ENCODE peak calls at places on chromosomes 13 and 19, in four cellular contexts. S, E, I and O are unnamed samples.

GRCh38 chr19:30084390-30084819 is 142.4 kb downstream of the URI1 start:
- DNase-seq in I (no peak), S (no peak), E (no peak), O (no peak)

GRCh38 chr19:52734340-52734892 is 428 bp downstream of the ZNF611 start:
- DNase-seq in E (peak), S (no peak), I (peak), O (peak)

GRCh38 chr13:75628811-75629210 is 7.3 kb upstream of the LMO7 start:
- DNase-seq in I (no peak), S (no peak), E (no peak), O (no peak)

GRCh38 chr19:43675269-43675879 is 5.4 kb upstream of the PLAUR start:
- DNase-seq in I (peak), E (peak), S (no peak), O (peak)

GRCh38 chr19:8123683-8124082 is 25.7 kb downstream of the FBN3 start:
- DNase-seq in S (no peak), I (no peak), E (no peak), O (no peak)

GRCh38 chr13:111531505-111531904 is 211.1 kb downstream of the TEX29 start:
- DNase-seq in E (peak), S (no peak), I (peak), O (peak)

GRCh38 chr19:2248136-2249009 is 750 bp upstream of the AMH start:
- DNase-seq in E (no peak), S (no peak), I (no peak), O (no peak)

GRCh38 chr13:46345400-46345799 is 41.7 kb downstream of the RUBCNL start:
- DNase-seq in I (no peak), S (no peak), E (no peak), O (no peak)

GRCh38 chr13:98075048-98075447 is 67.8 kb upstream of the FARP1 start:
- DNase-seq in E (no peak), I (no peak), S (no peak), O (no peak)

GRCh38 chr13:50081106-50081898 is 66.1 kb downstream of the KCNRG start:
- DNase-seq in I (no peak), E (no peak), S (no peak), O (no peak)

DNA sequence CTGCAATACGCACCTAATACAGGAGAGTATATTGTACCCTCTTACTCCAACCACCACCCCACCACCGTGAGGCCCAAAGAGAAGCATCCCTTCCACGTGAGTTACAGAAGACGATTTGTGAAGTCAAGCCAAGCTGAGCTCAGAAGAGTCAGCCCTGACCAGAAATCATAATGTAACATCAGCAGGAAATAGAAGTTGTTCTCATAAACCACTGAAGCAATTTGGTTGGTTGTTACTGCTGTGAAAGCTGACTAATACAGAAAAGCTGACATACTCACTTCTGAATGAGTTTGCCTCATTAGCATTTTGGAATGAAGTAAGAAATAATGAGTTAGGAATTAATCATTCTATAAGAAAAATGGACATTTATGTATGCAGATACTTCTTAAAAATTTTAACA is 749.4 kb upstream of the SLC10A2 start:
- DNase-seq in E (peak), I (peak), S (no peak), O (no peak)
- H3K4me3 ChIP-seq in E (no peak), I (no peak), S (no peak), O (no peak)

GRCh38 chr19:12495002-12495802 is 10.6 kb upstream of the ZNF709 start:
- DNase-seq in E (peak), S (peak), I (peak), O (peak)
- TF ChIP-seq CTCF in E (peak), S (peak), I (peak), O (peak)

GRCh38 chr19:45876411-45877197 is 9.3 kb downstream of the IRF2BP1 start:
- DNase-seq in I (peak), E (no peak), S (no peak), O (peak)
- H3K4me3 ChIP-seq in I (no peak), E (peak), S (no peak), O (no peak)

GRCh38 chr13:77235456-77236022 is 91.4 kb downstream of the MYCBP2 start:
- DNase-seq in I (no peak), S (no peak), E (no peak), O (no peak)

GRCh38 chr13:77225946-77226345 is 100.9 kb downstream of the MYCBP2 start:
- DNase-seq in I (no peak), E (no peak), S (no peak), O (no peak)

GRCh38 chr13:77233159-77233558 is 93.7 kb downstream of the MYCBP2 start:
- DNase-seq in I (no peak), E (no peak), S (no peak), O (no peak)

GRCh38 chr13:77230560-77230959 is 96.3 kb downstream of the MYCBP2 start:
- DNase-seq in I (no peak), S (no peak), E (no peak), O (no peak)
- TF ChIP-seq CTCF in I (no peak), S (no peak), E (no peak), O (no peak)

GRCh38 chr13:51645154-51645650 is 60.9 kb downstream of the WDFY2 start:
- DNase-seq in E (peak), S (no peak), I (peak), O (peak)

GRCh38 chr13:51644649-51645048 is 60.4 kb downstream of the WDFY2 start:
- DNase-seq in S (no peak), E (peak), I (peak), O (peak)

GRCh38 chr13:51646041-51646670 is 61.9 kb downstream of the WDFY2 start:
- DNase-seq in E (no peak), I (no peak), S (no peak), O (no peak)

GRCh38 chr13:51643882-51644281 is 59.6 kb downstream of the WDFY2 start:
- DNase-seq in E (peak), S (peak), I (peak), O (peak)

GRCh38 chr13:51643114-51643881 is 59.0 kb downstream of the WDFY2 start:
- DNase-seq in E (peak), S (peak), I (peak), O (peak)
- H3K4me3 ChIP-seq in E (no peak), S (no peak), I (peak), O (no peak)

GRCh38 chr19:18424890-18425514 is 5.8 kb downstream of the SSBP4 start:
- DNase-seq in S (no peak), E (no peak), I (no peak), O (no peak)

GRCh38 chr19:18427080-18427751 is 8.0 kb downstream of the SSBP4 start:
- DNase-seq in I (no peak), E (no peak), S (no peak), O (no peak)

GRCh38 chr19:18426416-18426767 is 7.2 kb downstream of the SSBP4 start:
- DNase-seq in S (no peak), E (no peak), I (no peak), O (no peak)

GRCh38 chr19:18424122-18424889 is 5.1 kb downstream of the SSBP4 start:
- DNase-seq in I (no peak), S (no peak), E (no peak), O (no peak)

DNA sequence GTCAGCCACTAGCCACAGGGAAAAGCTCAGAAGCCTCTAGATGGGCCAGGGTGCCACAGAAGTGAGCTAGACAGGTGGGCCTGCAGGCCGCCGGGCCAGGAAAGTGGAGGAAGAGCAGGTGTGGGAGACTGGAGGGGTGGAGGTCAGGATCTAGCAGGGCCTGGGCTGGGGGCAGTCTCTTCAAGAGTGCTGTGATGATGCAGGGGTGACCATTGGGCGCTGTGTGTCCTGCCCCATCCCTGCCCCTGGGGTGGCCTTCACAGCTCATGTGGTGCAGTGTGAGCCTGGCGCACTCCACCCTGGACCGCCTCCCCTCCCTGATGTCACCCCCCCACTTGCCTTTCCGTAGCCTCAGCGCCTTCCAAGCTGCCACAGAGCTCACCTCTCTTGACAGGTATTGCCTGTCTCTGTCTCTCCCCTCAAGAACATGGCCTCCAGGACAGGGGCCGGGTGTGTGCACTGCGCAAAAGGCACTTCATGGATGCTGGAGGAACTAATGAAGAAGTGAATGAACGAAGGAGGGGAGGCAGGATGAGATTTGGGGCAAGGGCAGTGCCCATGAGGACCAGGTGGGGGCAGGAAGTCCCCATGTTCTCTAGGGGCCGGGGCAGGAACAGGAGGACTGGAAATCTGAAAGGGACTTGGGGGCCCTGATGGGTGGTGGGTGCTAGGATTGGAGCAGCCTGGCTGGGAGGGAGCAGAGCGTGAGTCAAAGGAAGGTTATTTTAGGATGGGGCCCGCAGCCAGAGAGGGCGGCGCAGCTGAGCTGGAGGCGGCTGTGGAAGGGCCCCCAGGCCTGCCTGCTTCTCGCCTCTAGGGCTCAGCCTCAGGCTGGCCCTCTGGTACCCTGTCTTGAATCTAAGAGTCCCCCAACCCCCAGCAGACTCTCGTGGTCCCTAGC is 6.6 kb downstream of the SSBP4 start:
- DNase-seq in S (no peak), I (peak), E (peak), O (peak)
- TF ChIP-seq CTCF in S (no peak), I (peak), E (no peak), O (peak)

DNA sequence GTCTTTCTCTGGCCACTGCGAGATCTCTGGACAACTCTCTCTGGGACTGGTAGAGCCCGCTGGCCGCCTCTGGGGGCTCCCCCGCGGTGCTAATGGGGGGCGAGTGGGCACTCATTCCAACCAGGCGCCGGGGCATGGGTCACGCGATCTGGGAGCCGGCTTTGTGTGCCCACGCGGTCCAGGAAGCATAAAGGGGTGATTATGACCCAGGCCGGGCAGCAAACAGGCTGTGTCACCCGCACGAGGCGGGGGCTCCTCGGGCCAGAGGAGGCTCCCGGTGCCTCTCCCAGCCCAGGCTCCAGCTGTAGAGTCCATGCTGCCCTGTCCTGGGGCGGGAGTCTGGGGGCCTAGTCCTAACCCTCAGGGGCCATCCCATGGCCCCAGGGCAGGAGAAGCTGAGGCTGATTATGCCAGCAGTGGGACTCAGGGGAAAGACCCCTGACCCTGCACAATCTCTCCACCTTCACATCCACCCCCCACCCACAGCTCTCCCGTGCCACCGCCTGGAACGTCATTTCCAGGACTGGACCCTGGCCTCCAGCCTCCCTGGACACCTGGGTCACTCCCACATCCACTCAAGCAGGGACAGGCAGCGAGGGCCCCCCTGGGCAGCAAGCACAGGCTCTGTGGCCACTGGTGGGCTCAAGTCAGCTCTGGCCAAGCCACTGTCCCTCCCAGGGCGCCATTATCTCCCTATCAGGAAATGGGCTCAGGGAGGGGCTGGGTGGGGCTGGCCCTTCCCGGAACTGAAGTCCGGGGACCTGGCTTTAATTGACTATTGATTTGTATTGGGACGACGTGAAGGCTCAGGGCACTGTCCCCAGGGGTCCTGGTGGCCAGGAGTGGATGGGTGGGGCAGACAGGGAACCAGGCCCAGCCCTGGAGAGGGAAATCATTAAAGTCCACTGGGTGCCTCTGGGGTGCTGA is 50.0 kb downstream of the PTPRS start:
- DNase-seq in I (no peak), E (no peak), S (no peak), O (no peak)
- H3K4me3 ChIP-seq in I (no peak), E (no peak), S (peak), O (no peak)

GRCh38 chr13:30679483-30680330 is 55.6 kb upstream of the ALOX5AP start:
- DNase-seq in E (peak), I (peak), S (no peak), O (peak)
- TF ChIP-seq CTCF in E (peak), I (peak), S (peak), O (peak)